ENCODE peak calls at places on chromosomes 5 and 9, in five cellular contexts. K, G, Q, J and P are unnamed samples.

GRCh38 chr5:112694853-112695709 is 42.6 kb upstream of the APC start:
- DNase-seq in K (no peak), G (peak), Q (no peak), J (no peak), P (no peak)

GRCh38 chr9:129102791-129103594 is 7.6 kb downstream of the CRAT start:
- DNase-seq in K (peak), G (no peak), Q (no peak), J (peak), P (peak)

GRCh38 chr5:16410338-16410737 is 55.3 kb downstream of the ZNF622 start:
- DNase-seq in K (no peak), G (no peak), Q (no peak), J (peak), P (no peak)

GRCh38 chr9:94096819-94097577 is 12.7 kb downstream of the PTPDC1 start:
- DNase-seq in K (no peak), G (no peak), Q (no peak), J (no peak), P (no peak)

GRCh38 chr5:114839360-114839759 is 330.3 kb downstream of the TRIM36 start:
- DNase-seq in K (no peak), G (no peak), Q (no peak), J (no peak), P (no peak)

GRCh38 chr5:150487199-150488061 is 20.5 kb upstream of the NDST1 start:
- DNase-seq in K (peak), G (no peak), Q (no peak), J (peak), P (peak)

GRCh38 chr9:75432386-75432785 is 344.1 kb downstream of the OSTF1 start:
- DNase-seq in K (no peak), G (no peak), Q (no peak), J (no peak), P (no peak)

GRCh38 chr5:88203977-88204735 is 64.5 kb downstream of the TMEM161B start:
- DNase-seq in K (no peak), G (no peak), Q (peak), J (no peak), P (no peak)

GRCh38 chr9:77927265-77927664 is 104.3 kb downstream of the GNAQ start:
- DNase-seq in K (no peak), G (no peak), Q (no peak), J (no peak), P (no peak)

GRCh38 chr9:92609142-92609500 is 60.8 kb downstream of the IPPK start:
- DNase-seq in K (peak), G (no peak), Q (no peak), J (no peak), P (no peak)

GRCh38 chr5:141508440-141508807 is 19.5 kb downstream of the PCDHGC5 start:
- DNase-seq in K (no peak), G (no peak), Q (no peak), J (no peak), P (no peak)

GRCh38 chr9:117492476-117492875 is 77.6 kb upstream of the ASTN2 start:
- DNase-seq in K (no peak), G (no peak), Q (no peak), J (no peak), P (no peak)

GRCh38 chr9:12702160-12702758 is 9.1 kb downstream of the TYRP1 start:
- DNase-seq in K (peak), G (no peak), Q (no peak), J (peak), P (no peak)

GRCh38 chr9:80619356-80619755 is 1047.6 kb downstream of the TLE4 start:
- DNase-seq in K (no peak), G (no peak), Q (no peak), J (no peak), P (no peak)

GRCh38 chr5:68418230-68418629 is 202.7 kb downstream of the PIK3R1 start:
- DNase-seq in K (no peak), G (no peak), Q (no peak), J (no peak), P (no peak)

GRCh38 chr5:154202379-154203260 is 12.1 kb downstream of the GALNT10 start:
- DNase-seq in K (no peak), G (no peak), Q (peak), J (peak), P (peak)

GRCh38 chr5:3481175-3481574 is 114.5 kb upstream of the IRX1 start:
- DNase-seq in K (no peak), G (no peak), Q (no peak), J (no peak), P (no peak)

GRCh38 chr5:140041492-140042421 is 1.3 kb downstream of the NRG2 start:
- DNase-seq in K (peak), G (no peak), Q (no peak), J (peak), P (peak)

GRCh38 chr9:137240321-137240840 is 706 bp upstream of the TUBB4B start:
- DNase-seq in K (peak), G (no peak), Q (peak), J (peak), P (peak)

GRCh38 chr9:135662758-135663450 is at the start of gene LCN9:
- DNase-seq in K (peak), G (no peak), Q (no peak), J (no peak), P (no peak)

GRCh38 chr9:93304574-93305496 is 120.9 kb downstream of the WNK2 start:
- DNase-seq in K (peak), G (no peak), Q (peak), J (peak), P (peak)

GRCh38 chr9:128568470-128569083 is 16.2 kb downstream of the SPTAN1 start:
- DNase-seq in K (no peak), G (no peak), Q (no peak), J (no peak), P (no peak)

GRCh38 chr5:82018462-82018861 is 46.6 kb downstream of the ATG10 start:
- DNase-seq in K (no peak), G (no peak), Q (no peak), J (no peak), P (no peak)

GRCh38 chr9:106897681-106898080 is 34.7 kb downstream of the ZNF462 start:
- DNase-seq in K (no peak), G (no peak), Q (no peak), J (no peak), P (no peak)

GRCh38 chr5:11476866-11477265 is 427.4 kb downstream of the CTNND2 start:
- DNase-seq in K (no peak), G (no peak), Q (no peak), J (no peak), P (no peak)

GRCh38 chr5:98767563-98767962 is 5.9 kb upstream of the RGMB start:
- DNase-seq in K (no peak), G (no peak), Q (no peak), J (no peak), P (no peak)

GRCh38 chr5:170791325-170791954 is 7.9 kb downstream of the GABRP start:
- DNase-seq in K (peak), G (no peak), Q (no peak), J (peak), P (peak)

GRCh38 chr5:158484246-158484645 is 615.5 kb downstream of the EBF1 start:
- DNase-seq in K (peak), G (no peak), Q (no peak), J (no peak), P (no peak)

GRCh38 chr5:158487677-158488076 is 612.0 kb downstream of the EBF1 start:
- DNase-seq in K (no peak), G (no peak), Q (no peak), J (no peak), P (no peak)

GRCh38 chr5:158487156-158487555 is 612.6 kb downstream of the EBF1 start:
- DNase-seq in K (no peak), G (no peak), Q (no peak), J (no peak), P (no peak)

GRCh38 chr5:158484968-158485367 is 614.7 kb downstream of the EBF1 start:
- DNase-seq in K (no peak), G (no peak), Q (no peak), J (no peak), P (no peak)

GRCh38 chr5:158485604-158486081 is 614.1 kb downstream of the EBF1 start:
- DNase-seq in K (no peak), G (no peak), Q (no peak), J (no peak), P (no peak)
- TF ChIP-seq POLR2AphosphoS5 in K (no peak), G (no peak), Q (no peak), J (no peak), P (no peak)

GRCh38 chr5:160470437-160471341 is 49.0 kb downstream of the PTTG1 start:
- DNase-seq in K (no peak), G (no peak), Q (no peak), J (peak), P (peak)

GRCh38 chr5:160472482-160472881 is 50.8 kb downstream of the PTTG1 start:
- DNase-seq in K (no peak), G (no peak), Q (no peak), J (no peak), P (no peak)

GRCh38 chr5:160469156-160470144 is 47.8 kb downstream of the PTTG1 start:
- DNase-seq in K (no peak), G (no peak), Q (no peak), J (no peak), P (no peak)

GRCh38 chr5:160473736-160474483 is 52.3 kb downstream of the PTTG1 start:
- DNase-seq in K (no peak), G (no peak), Q (no peak), J (no peak), P (no peak)

GRCh38 chr5:160471761-160472160 is 50.1 kb downstream of the PTTG1 start:
- DNase-seq in K (no peak), G (no peak), Q (no peak), J (peak), P (no peak)
- TF ChIP-seq POLR2AphosphoS5 in K (no peak), G (no peak), Q (no peak), J (no peak), P (no peak)

GRCh38 chr5:53164478-53165165 is 55.1 kb upstream of the MOCS2 start:
- DNase-seq in K (no peak), G (no peak), Q (no peak), J (no peak), P (no peak)

GRCh38 chr5:53166101-53166500 is 56.5 kb upstream of the MOCS2 start:
- DNase-seq in K (no peak), G (no peak), Q (no peak), J (no peak), P (no peak)

GRCh38 chr5:53170748-53171349 is 61.3 kb upstream of the MOCS2 start:
- DNase-seq in K (peak), G (no peak), Q (no peak), J (peak), P (no peak)

GRCh38 chr5:53169933-53170332 is 60.4 kb upstream of the MOCS2 start:
- DNase-seq in K (no peak), G (no peak), Q (no peak), J (no peak), P (no peak)

GRCh38 chr5:53167836-53168235 is 58.3 kb upstream of the MOCS2 start:
- DNase-seq in K (no peak), G (no peak), Q (no peak), J (peak), P (peak)
- TF ChIP-seq POLR2AphosphoS5 in K (no peak), G (no peak), Q (no peak), J (peak), P (peak)

DNA sequence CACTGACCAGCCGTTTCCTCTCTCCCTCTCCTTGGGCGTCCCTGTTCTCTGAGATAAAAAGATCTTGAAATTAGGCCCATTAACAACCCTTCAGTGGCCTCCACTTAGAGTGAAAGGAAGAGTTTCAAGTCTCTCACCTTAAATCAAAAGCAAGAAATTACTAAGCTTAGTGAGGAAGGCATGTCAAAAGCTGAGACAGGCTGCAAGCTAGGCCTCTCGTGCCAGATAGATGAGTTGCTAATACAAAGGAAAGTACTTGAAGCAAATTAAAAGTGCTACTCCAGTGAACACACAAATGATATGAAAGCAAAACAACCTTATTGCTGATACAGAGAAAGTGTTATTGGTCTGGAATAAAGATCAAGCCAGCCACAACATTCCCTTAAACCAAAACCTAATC is 331.3 kb upstream of the SEMA6A start:
- DNase-seq in K (no peak), G (no peak), Q (no peak), J (no peak), P (no peak)
- TF ChIP-seq POLR2AphosphoS5 in K (no peak), G (no peak), Q (no peak), J (no peak), P (no peak)

DNA sequence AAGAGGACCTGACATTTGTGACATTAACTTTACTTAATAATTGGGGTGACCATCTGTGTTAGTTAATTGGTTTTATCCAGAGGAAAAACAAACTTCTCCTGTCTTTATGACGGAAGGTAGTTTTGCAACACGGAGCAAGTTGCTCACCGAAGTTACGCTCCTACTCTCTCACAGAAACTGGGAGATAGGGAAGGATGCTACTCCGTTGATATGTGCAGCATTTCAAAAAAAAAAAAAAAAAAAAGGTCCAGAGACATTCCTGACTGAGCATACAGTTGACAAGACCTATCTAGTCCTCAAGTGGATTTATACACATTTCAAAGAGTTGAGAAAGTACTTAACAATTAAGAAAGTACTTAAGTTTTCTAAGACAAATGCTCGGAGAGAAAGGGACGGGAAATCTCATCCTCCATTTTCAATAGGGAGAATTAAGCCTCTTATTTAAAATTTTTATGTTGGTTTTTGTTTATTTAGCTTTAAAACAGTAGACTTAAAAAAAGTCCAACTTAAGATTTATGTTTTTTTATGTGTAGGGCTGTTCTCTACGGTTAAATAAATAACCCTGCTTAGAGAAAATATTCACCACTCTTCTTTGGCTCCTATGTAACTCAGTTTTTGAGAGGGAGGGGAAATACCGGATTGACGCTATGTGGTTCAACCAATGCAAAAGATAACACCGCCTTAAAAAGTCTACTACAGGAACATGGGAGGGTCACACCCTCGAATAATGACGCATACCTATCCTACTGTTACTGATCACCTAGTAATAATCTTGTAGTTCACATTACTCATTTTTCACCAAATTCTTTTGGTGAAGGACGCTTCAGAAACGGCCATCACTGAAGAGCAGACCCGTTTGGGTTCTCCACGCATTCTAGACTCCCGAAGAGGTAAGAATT is at the start of gene FER:
- DNase-seq in K (no peak), G (no peak), Q (no peak), J (no peak), P (no peak)
- TF ChIP-seq POLR2AphosphoS5 in K (no peak), G (no peak), Q (peak), J (peak), P (peak)

DNA sequence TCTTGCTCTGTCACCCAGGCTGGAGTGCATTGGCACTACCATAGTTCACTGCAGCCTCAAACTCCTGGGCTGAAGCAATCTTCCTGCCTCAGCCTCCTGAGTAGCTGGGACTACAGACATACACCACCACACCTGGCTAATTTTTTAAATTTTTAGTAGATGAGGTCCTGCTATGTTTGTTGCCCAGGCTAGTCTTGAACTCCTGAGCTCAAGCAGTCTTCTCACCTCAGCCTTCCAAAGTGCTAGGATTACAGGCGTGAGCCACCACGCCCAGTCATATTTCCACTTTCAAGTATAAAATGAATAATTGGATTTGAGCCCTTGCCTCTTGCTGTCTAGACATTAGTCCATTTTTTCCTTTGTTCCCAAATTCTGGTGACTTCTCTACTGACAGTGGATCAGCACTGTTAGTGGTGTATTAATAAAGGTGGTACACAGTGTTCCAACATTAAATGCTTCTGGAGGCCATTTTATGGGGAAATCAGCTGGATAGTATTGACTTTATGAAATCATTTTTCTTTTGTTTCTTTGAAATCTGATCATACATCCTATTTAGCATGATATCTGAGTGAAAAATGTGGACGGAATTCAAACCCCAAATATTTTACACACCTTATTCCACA is 15.9 kb downstream of the ATP6V0E1 start:
- DNase-seq in K (no peak), G (no peak), Q (no peak), J (no peak), P (no peak)
- TF ChIP-seq POLR2AphosphoS5 in K (no peak), G (no peak), Q (no peak), J (no peak), P (no peak)

GRCh38 chr9:112086627-112087026 is 88.5 kb downstream of the SUSD1 start:
- DNase-seq in K (peak), G (no peak), Q (no peak), J (no peak), P (no peak)
- TF ChIP-seq POLR2AphosphoS5 in K (no peak), G (no peak), Q (no peak), J (no peak), P (no peak)

GRCh38 chr5:55601209-55601618 is 66.5 kb upstream of the PLPP1 start:
- DNase-seq in K (no peak), G (no peak), Q (no peak), J (peak), P (peak)
- TF ChIP-seq POLR2AphosphoS5 in K (no peak), G (no peak), Q (no peak), J (peak), P (peak)

GRCh38 chr9:133967024-133967741 is 24.9 kb downstream of the VAV2 start:
- DNase-seq in K (no peak), G (no peak), Q (no peak), J (no peak), P (no peak)
- TF ChIP-seq POLR2AphosphoS5 in K (no peak), G (no peak), Q (no peak), J (no peak), P (no peak)